ENCODE peak calls at places on chromosomes 13 and 19, in five cellular contexts. One of them, this sample, is unnamed.

GRCh38 chr19:58009666-58010301 is 7.2 kb upstream of the ZNF606 start:
- DNase-seq in esophagus squamous epithelium: no peak
- DNase-seq in AG04450: peak; percentile 41
- DNase-seq in mammary epithelial cell: peak; percentile 84
- DNase-seq in neural progenitor cell: peak; percentile 71
- DNase-seq in this sample: peak; percentile 38

GRCh38 chr13:98706446-98707110 is 45.9 kb downstream of the SLC15A1 start:
- DNase-seq in esophagus squamous epithelium: no peak
- DNase-seq in AG04450: no peak
- DNase-seq in mammary epithelial cell: peak; percentile 47
- DNase-seq in neural progenitor cell: no peak
- DNase-seq in this sample: no peak

GRCh38 chr19:54523403-54523802 is 20.8 kb downstream of the LAIR2 start:
- DNase-seq in esophagus squamous epithelium: no peak
- DNase-seq in AG04450: no peak
- DNase-seq in mammary epithelial cell: peak; percentile 44
- DNase-seq in neural progenitor cell: no peak
- DNase-seq in this sample: no peak

GRCh38 chr13:98195054-98195791 is 18.2 kb upstream of the RNF113B start:
- DNase-seq in esophagus squamous epithelium: no peak
- DNase-seq in AG04450: no peak
- DNase-seq in mammary epithelial cell: no peak
- DNase-seq in neural progenitor cell: no peak
- DNase-seq in this sample: no peak

GRCh38 chr13:76438050-76438449 is 448.2 kb downstream of the KCTD12 start:
- DNase-seq in esophagus squamous epithelium: no peak
- DNase-seq in AG04450: peak; percentile 44
- DNase-seq in mammary epithelial cell: no peak
- DNase-seq in neural progenitor cell: no peak
- DNase-seq in this sample: no peak

GRCh38 chr19:34984287-34984686 is 15.8 kb upstream of the GRAMD1A start:
- DNase-seq in esophagus squamous epithelium: no peak
- DNase-seq in AG04450: no peak
- DNase-seq in mammary epithelial cell: no peak
- DNase-seq in neural progenitor cell: no peak
- DNase-seq in this sample: no peak

GRCh38 chr13:112891477-112892401 is 77.3 kb upstream of the MCF2L start:
- DNase-seq in esophagus squamous epithelium: no peak
- DNase-seq in AG04450: no peak
- DNase-seq in mammary epithelial cell: no peak
- DNase-seq in neural progenitor cell: peak; percentile 95
- DNase-seq in this sample: no peak

GRCh38 chr19:18433735-18434398 is 4.1 kb downstream of the ISYNA1 start:
- DNase-seq in esophagus squamous epithelium: no peak
- DNase-seq in AG04450: no peak
- DNase-seq in mammary epithelial cell: no peak
- DNase-seq in neural progenitor cell: peak; percentile 70
- DNase-seq in this sample: no peak

GRCh38 chr13:24208314-24208713 is 47.8 kb downstream of the SPATA13 start:
- DNase-seq in esophagus squamous epithelium: no peak
- DNase-seq in AG04450: peak; percentile 69
- DNase-seq in mammary epithelial cell: peak; percentile 67
- DNase-seq in neural progenitor cell: no peak
- DNase-seq in this sample: peak; percentile 13

GRCh38 chr19:32543107-32543900 is 37.7 kb upstream of the PDCD5 start:
- DNase-seq in esophagus squamous epithelium: no peak
- DNase-seq in AG04450: no peak
- DNase-seq in mammary epithelial cell: peak; percentile 28
- DNase-seq in neural progenitor cell: no peak
- DNase-seq in this sample: no peak

GRCh38 chr13:33918199-33918932 is 100.4 kb downstream of the RFC3 start:
- DNase-seq in esophagus squamous epithelium: no peak
- DNase-seq in AG04450: no peak
- DNase-seq in mammary epithelial cell: peak; percentile 80
- DNase-seq in neural progenitor cell: peak; percentile 10
- DNase-seq in this sample: peak; percentile 4

GRCh38 chr19:57241181-57241580 is 749 bp downstream of the ZNF805 start:
- DNase-seq in esophagus squamous epithelium: no peak
- DNase-seq in AG04450: no peak
- DNase-seq in mammary epithelial cell: peak; percentile 12
- DNase-seq in neural progenitor cell: no peak
- DNase-seq in this sample: no peak

GRCh38 chr19:19406878-19407639 is 1.6 kb downstream of the GATAD2A start:
- DNase-seq in esophagus squamous epithelium: no peak
- DNase-seq in AG04450: no peak
- DNase-seq in mammary epithelial cell: peak; percentile 56
- DNase-seq in neural progenitor cell: peak; percentile 28
- DNase-seq in this sample: no peak

GRCh38 chr13:32905063-32905863 is 111.0 kb upstream of the KL start:
- DNase-seq in esophagus squamous epithelium: no peak
- DNase-seq in AG04450: no peak
- DNase-seq in mammary epithelial cell: peak; percentile 33
- DNase-seq in neural progenitor cell: no peak
- DNase-seq in this sample: no peak

GRCh38 chr19:40465025-40465780 is at the start of gene BLVRB:
- DNase-seq in esophagus squamous epithelium: no peak
- DNase-seq in AG04450: no peak
- DNase-seq in mammary epithelial cell: peak; percentile 74
- DNase-seq in neural progenitor cell: no peak
- DNase-seq in this sample: no peak
- TF ChIP-seq CTCF in esophagus squamous epithelium: no peak
- TF ChIP-seq CTCF in AG04450: no peak
- TF ChIP-seq CTCF in mammary epithelial cell: no peak
- TF ChIP-seq CTCF in neural progenitor cell: no peak
- TF ChIP-seq CTCF in this sample: no peak

GRCh38 chr19:51415187-51415586 is 2.3 kb downstream of the SIGLEC10 start:
- DNase-seq in esophagus squamous epithelium: no peak
- DNase-seq in AG04450: no peak
- DNase-seq in mammary epithelial cell: no peak
- DNase-seq in neural progenitor cell: no peak
- DNase-seq in this sample: no peak
- H3K27ac ChIP-seq in esophagus squamous epithelium: no peak overlapping the region
- H3K27ac ChIP-seq in AG04450: no peak overlapping the region
- H3K27ac ChIP-seq in mammary epithelial cell: no peak overlapping the region
- H3K27ac ChIP-seq in neural progenitor cell: no peak overlapping the region
- H3K27ac ChIP-seq in this sample: no peak overlapping the region

DNA sequence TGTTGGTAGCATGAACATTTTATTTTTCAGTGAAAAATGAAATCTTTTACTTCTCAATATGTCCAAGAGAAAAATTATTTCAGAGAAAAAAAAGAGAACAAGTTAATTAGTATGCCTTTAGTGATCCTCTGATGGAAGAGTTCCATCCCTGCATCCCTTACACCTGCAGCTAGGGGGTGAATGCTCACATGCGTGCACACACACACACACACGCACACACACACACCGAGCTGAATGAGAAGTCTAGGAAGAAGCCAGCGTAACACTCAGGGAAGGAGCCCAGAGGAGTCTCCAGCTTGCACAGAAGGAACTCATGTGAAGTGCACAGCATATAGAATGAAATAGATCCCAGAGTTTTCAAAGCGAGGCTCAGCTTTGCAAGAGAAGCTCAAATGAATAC is 510.5 kb downstream of the IRS2 start:
- DNase-seq in esophagus squamous epithelium: no peak
- DNase-seq in AG04450: no peak
- DNase-seq in mammary epithelial cell: peak; percentile 40
- DNase-seq in neural progenitor cell: peak; percentile 60
- DNase-seq in this sample: no peak
- TF ChIP-seq CTCF in esophagus squamous epithelium: no peak
- TF ChIP-seq CTCF in AG04450: peak; percentile 31
- TF ChIP-seq CTCF in mammary epithelial cell: peak; percentile 52
- TF ChIP-seq CTCF in neural progenitor cell: peak; percentile 38
- TF ChIP-seq CTCF in this sample: peak; percentile 61

GRCh38 chr19:2428027-2428690 is 773 bp upstream of the TIMM13 start:
- DNase-seq in esophagus squamous epithelium: no peak
- DNase-seq in AG04450: no peak
- DNase-seq in mammary epithelial cell: no peak
- DNase-seq in neural progenitor cell: peak; percentile 76
- DNase-seq in this sample: no peak

GRCh38 chr19:2425622-2426581 is 1.5 kb downstream of the TIMM13 start:
- DNase-seq in esophagus squamous epithelium: no peak
- DNase-seq in AG04450: no peak
- DNase-seq in mammary epithelial cell: no peak
- DNase-seq in neural progenitor cell: no peak
- DNase-seq in this sample: no peak

GRCh38 chr19:2428756-2429711 is 1.6 kb upstream of the TIMM13 start:
- DNase-seq in esophagus squamous epithelium: no peak
- DNase-seq in AG04450: no peak
- DNase-seq in mammary epithelial cell: no peak
- DNase-seq in neural progenitor cell: no peak
- DNase-seq in this sample: no peak

GRCh38 chr19:2426661-2427322 is 594 bp downstream of the TIMM13 start:
- DNase-seq in esophagus squamous epithelium: no peak
- DNase-seq in AG04450: no peak
- DNase-seq in mammary epithelial cell: peak; percentile 35
- DNase-seq in neural progenitor cell: peak; percentile 79
- DNase-seq in this sample: no peak

GRCh38 chr19:2427323-2428026 is at the start of gene TIMM13:
- DNase-seq in esophagus squamous epithelium: peak; percentile 87
- DNase-seq in AG04450: peak; percentile 91
- DNase-seq in mammary epithelial cell: peak; percentile 92
- DNase-seq in neural progenitor cell: peak; percentile 100
- DNase-seq in this sample: peak; percentile 75
- H3K27ac ChIP-seq in esophagus squamous epithelium: peak within 1 kb of the TSS; percentile 98
- H3K27ac ChIP-seq in AG04450: peak within 1 kb of the TSS; percentile 94
- H3K27ac ChIP-seq in mammary epithelial cell: peak within 1 kb of the TSS; percentile 74
- H3K27ac ChIP-seq in neural progenitor cell: peak within 1 kb of the TSS; percentile 81
- H3K27ac ChIP-seq in this sample: peak within 1 kb of the TSS; percentile 88

GRCh38 chr19:46021531-46022041 is 1.3 kb downstream of the PGLYRP1 start:
- DNase-seq in esophagus squamous epithelium: no peak
- DNase-seq in AG04450: no peak
- DNase-seq in mammary epithelial cell: peak; percentile 62
- DNase-seq in neural progenitor cell: no peak
- DNase-seq in this sample: no peak
- TF ChIP-seq CTCF in esophagus squamous epithelium: peak; percentile 54
- TF ChIP-seq CTCF in AG04450: no peak
- TF ChIP-seq CTCF in mammary epithelial cell: peak; percentile 49
- TF ChIP-seq CTCF in neural progenitor cell: no peak
- TF ChIP-seq CTCF in this sample: peak; percentile 55

GRCh38 chr13:44872751-44873150 is 116.5 kb downstream of the NUFIP1 start:
- DNase-seq in esophagus squamous epithelium: no peak
- DNase-seq in AG04450: no peak
- DNase-seq in mammary epithelial cell: no peak
- DNase-seq in neural progenitor cell: no peak
- DNase-seq in this sample: no peak

GRCh38 chr13:44874176-44874575 is 115.1 kb downstream of the NUFIP1 start:
- DNase-seq in esophagus squamous epithelium: no peak
- DNase-seq in AG04450: no peak
- DNase-seq in mammary epithelial cell: no peak
- DNase-seq in neural progenitor cell: no peak
- DNase-seq in this sample: no peak

GRCh38 chr13:44870456-44870929 is 118.8 kb downstream of the NUFIP1 start:
- DNase-seq in esophagus squamous epithelium: no peak
- DNase-seq in AG04450: no peak
- DNase-seq in mammary epithelial cell: peak; percentile 13
- DNase-seq in neural progenitor cell: no peak
- DNase-seq in this sample: no peak

GRCh38 chr13:44874886-44875630 is 114.2 kb downstream of the NUFIP1 start:
- DNase-seq in esophagus squamous epithelium: no peak
- DNase-seq in AG04450: no peak
- DNase-seq in mammary epithelial cell: no peak
- DNase-seq in neural progenitor cell: no peak
- DNase-seq in this sample: no peak

DNA sequence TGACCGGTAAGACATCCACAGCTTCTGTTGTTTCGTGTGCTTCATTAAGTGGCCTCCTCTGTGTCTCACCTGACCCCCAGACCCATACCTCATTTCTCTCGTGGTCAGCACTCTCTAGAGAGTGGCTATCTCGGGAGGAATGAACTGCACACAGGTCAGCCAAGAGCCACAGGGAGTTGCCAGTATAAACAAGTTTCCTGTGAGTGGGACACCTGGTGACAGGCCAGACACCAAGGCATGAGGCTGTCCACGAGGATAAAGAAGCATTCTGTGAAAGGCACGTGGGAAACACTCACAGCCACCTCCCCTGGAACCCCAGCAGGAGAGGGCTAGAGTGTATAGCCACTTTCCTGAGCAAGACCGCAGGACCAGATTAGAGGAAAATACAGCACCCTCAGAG is 115.8 kb downstream of the NUFIP1 start:
- DNase-seq in esophagus squamous epithelium: no peak
- DNase-seq in AG04450: no peak
- DNase-seq in mammary epithelial cell: no peak
- DNase-seq in neural progenitor cell: no peak
- DNase-seq in this sample: no peak
- H3K27ac ChIP-seq in esophagus squamous epithelium: no peak overlapping the region
- H3K27ac ChIP-seq in AG04450: no peak overlapping the region
- H3K27ac ChIP-seq in mammary epithelial cell: no peak overlapping the region
- H3K27ac ChIP-seq in neural progenitor cell: no peak overlapping the region
- H3K27ac ChIP-seq in this sample: no peak overlapping the region

DNA sequence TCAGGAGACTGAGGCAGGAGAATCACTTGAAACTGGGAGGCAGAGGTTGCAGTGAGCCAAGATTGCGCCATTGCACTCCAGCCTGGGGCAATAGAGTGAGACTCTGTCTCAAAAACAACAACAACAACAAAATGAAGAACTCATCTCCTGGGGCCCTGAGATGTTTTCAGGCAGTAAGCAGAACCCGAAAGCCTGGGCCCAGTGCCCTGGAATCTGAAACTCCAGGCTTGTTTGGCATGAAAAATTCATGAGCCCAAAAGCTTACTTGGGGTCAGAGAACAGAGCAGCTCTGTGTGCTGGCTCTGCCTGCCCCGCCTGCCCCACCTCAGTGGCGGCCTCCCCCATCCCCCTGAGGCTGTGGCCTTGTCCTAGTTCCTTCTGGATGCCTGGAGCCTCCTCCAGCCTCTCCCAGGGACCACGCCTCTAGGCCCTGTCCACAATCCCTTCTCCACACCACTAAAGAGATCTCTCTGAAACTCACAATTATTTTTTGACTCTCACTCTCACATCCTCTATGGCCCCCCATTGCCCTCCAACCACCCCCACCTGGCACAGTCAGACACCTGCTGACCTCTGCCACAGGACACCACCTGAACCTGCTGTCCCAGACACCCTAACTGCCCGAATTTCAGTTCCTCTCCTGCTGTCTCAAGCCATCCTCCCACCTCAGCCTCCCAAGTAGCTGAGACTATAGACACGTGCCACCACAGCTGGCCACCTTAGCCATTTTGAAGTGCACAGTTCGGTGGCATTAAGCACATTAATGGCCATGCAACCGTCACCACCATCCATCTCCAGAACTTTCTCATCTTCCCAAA is 6.9 kb upstream of the AP1M2 start:
- DNase-seq in esophagus squamous epithelium: no peak
- DNase-seq in AG04450: no peak
- DNase-seq in mammary epithelial cell: no peak
- DNase-seq in neural progenitor cell: no peak
- DNase-seq in this sample: no peak
- TF ChIP-seq CTCF in esophagus squamous epithelium: no peak
- TF ChIP-seq CTCF in AG04450: no peak
- TF ChIP-seq CTCF in mammary epithelial cell: no peak
- TF ChIP-seq CTCF in neural progenitor cell: no peak
- TF ChIP-seq CTCF in this sample: no peak

DNA sequence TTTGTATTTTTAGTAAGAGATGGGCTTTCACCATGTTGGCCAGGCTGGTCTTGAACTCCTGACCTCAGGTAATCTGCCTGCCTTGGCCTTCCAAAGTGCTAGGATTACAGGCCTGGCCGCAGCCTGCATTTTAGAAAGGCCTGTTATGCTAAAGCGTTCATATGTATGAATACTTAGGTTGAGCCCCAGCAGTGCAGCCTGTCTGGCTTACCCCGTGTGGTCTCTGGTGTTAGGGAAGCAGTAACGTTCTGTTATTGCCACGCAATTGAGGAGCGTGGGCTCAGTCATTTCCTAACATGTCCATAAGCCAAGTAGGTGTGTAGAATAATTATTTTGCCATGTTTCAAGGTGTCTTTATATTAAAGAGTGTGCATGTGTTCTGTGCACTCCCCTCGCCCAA is 14.3 kb downstream of the HNRNPM start:
- DNase-seq in esophagus squamous epithelium: no peak
- DNase-seq in AG04450: no peak
- DNase-seq in mammary epithelial cell: no peak
- DNase-seq in neural progenitor cell: no peak
- DNase-seq in this sample: no peak
- H3K27ac ChIP-seq in esophagus squamous epithelium: no peak overlapping the region
- H3K27ac ChIP-seq in AG04450: no peak overlapping the region
- H3K27ac ChIP-seq in mammary epithelial cell: no peak overlapping the region
- H3K27ac ChIP-seq in neural progenitor cell: no peak overlapping the region
- H3K27ac ChIP-seq in this sample: no peak overlapping the region